ENCODE peak calls at places on chromosomes 16 and 17, in four cellular contexts. J is colonic mucosa, T is heart left ventricle, D is A673. W is an unnamed sample.

GRCh38 chr17:59219992-59220327 is 351 bp upstream of the GDPD1 start:
- DNase-seq in J (no peak), T (no peak), D (no peak), W (no peak)

GRCh38 chr16:26993511-26993910 is 73.2 kb upstream of the C16orf82 start:
- DNase-seq in J (no peak), D (no peak), T (no peak), W (no peak)

GRCh38 chr16:67727521-67728485 is 8.7 kb upstream of the GFOD2 start:
- DNase-seq in T (no peak), J (no peak), D (no peak), W (peak)

GRCh38 chr16:21652451-21652850 is at the start of gene IGSF6:
- DNase-seq in T (no peak), D (no peak), J (no peak), W (no peak)

GRCh38 chr17:21194210-21194609 is 19.8 kb downstream of the TMEM11 start:
- DNase-seq in J (no peak), T (no peak), D (no peak), W (no peak)

GRCh38 chr17:44086364-44087311 is 16.1 kb downstream of the G6PC3 start:
- DNase-seq in T (no peak), J (no peak), D (peak), W (no peak)

GRCh38 chr16:65672960-65673359 is 551.1 kb upstream of the CDH11 start:
- DNase-seq in D (peak), T (no peak), J (no peak), W (no peak)

GRCh38 chr16:79612207-79612606 is 11.7 kb upstream of the MAF start:
- DNase-seq in J (no peak), D (no peak), T (no peak), W (no peak)

GRCh38 chr17:62852195-62852594 is 44.1 kb upstream of the MARCHF10 start:
- DNase-seq in D (no peak), J (no peak), T (no peak), W (no peak)

GRCh38 chr16:81415757-81416156 is 28.9 kb upstream of the CMIP start:
- DNase-seq in D (no peak), T (no peak), J (no peak), W (no peak)

GRCh38 chr16:30353438-30354129 is 1.5 kb downstream of the CD2BP2 start:
- DNase-seq in D (no peak), T (no peak), J (no peak), W (peak)

GRCh38 chr16:19850131-19850817 is 34.4 kb downstream of the GPRC5B start:
- DNase-seq in T (no peak), J (no peak), D (no peak), W (no peak)

GRCh38 chr16:11596572-11597226 is 10.0 kb upstream of the LITAF start:
- DNase-seq in T (no peak), D (no peak), J (no peak), W (no peak)

GRCh38 chr17:43399839-43400328 is 1.1 kb downstream of the ARL4D start:
- DNase-seq in D (no peak), T (no peak), J (no peak), W (peak)

GRCh38 chr16:71933913-71934696 is 38.8 kb downstream of the IST1 start:
- DNase-seq in T (no peak), D (no peak), J (no peak), W (no peak)

GRCh38 chr17:36148559-36149295 is 27.7 kb downstream of the TBC1D3B start:
- DNase-seq in D (peak), T (peak), J (peak), W (peak)

GRCh38 chr17:74202879-74203432 is 522 bp upstream of the RPL38 start:
- DNase-seq in J (no peak), T (no peak), D (peak), W (no peak)

GRCh38 chr16:82987767-82988166 is 361.0 kb downstream of the CDH13 start:
- DNase-seq in D (no peak), T (no peak), J (no peak), W (no peak)

GRCh38 chr17:956905-957304 is 22.7 kb downstream of the NXN start:
- DNase-seq in D (no peak), J (no peak), T (no peak), W (no peak)

GRCh38 chr16:87291944-87292343 is 25.2 kb downstream of the C16orf95 start:
- DNase-seq in D (no peak), T (no peak), J (no peak), W (no peak)

GRCh38 chr16:12063435-12063834 is 86.9 kb downstream of the SNX29 start:
- DNase-seq in T (no peak), D (no peak), J (no peak), W (no peak)

GRCh38 chr16:55242667-55243066 is 81.3 kb upstream of the IRX6 start:
- DNase-seq in T (no peak), J (no peak), D (no peak), W (no peak)

GRCh38 chr17:19897108-19897854 is 29.5 kb upstream of the ULK2 start:
- DNase-seq in T (peak), D (no peak), J (peak), W (no peak)

GRCh38 chr17:67246648-67247415 is 1.8 kb upstream of the HELZ start:
- DNase-seq in T (no peak), D (no peak), J (peak), W (no peak)

GRCh38 chr17:17513626-17514025 is 17.4 kb upstream of the RASD1 start:
- DNase-seq in D (no peak), T (no peak), J (no peak), W (no peak)

GRCh38 chr17:58531661-58532554 is 17.5 kb upstream of the MTMR4 start:
- DNase-seq in J (peak), D (peak), T (peak), W (peak)

GRCh38 chr16:57906385-57907316 is 64.3 kb downstream of the CNGB1 start:
- DNase-seq in J (no peak), T (no peak), D (no peak), W (no peak)

GRCh38 chr17:7833011-7833794 is 814 bp upstream of the KDM6B start:
- DNase-seq in J (peak), T (no peak), D (no peak), W (no peak)

GRCh38 chr16:78742501-78743283 is 643.2 kb downstream of the WWOX start:
- DNase-seq in J (peak), D (no peak), T (peak), W (peak)

GRCh38 chr16:50208460-50208931 is 55.4 kb downstream of the TENT4B start:
- DNase-seq in T (no peak), D (no peak), J (no peak), W (no peak)

GRCh38 chr17:68734911-68735310 is 133.7 kb upstream of the FAM20A start:
- DNase-seq in D (no peak), T (no peak), J (no peak), W (no peak)

GRCh38 chr17:10775058-10775457 is 28.8 kb downstream of the TMEM238L start:
- DNase-seq in T (no peak), J (peak), D (no peak), W (no peak)

GRCh38 chr17:9356488-9356911 is 219.1 kb downstream of the STX8 start:
- DNase-seq in T (peak), J (no peak), D (no peak), W (peak)

GRCh38 chr16:50459681-50460080 is 88.5 kb upstream of the NKD1 start:
- DNase-seq in D (no peak), J (no peak), T (no peak), W (no peak)

GRCh38 chr17:39942076-39942475 is 14.5 kb downstream of the LRRC3C start:
- DNase-seq in J (no peak), D (no peak), T (no peak), W (no peak)

GRCh38 chr17:74646231-74646630 is 22.7 kb upstream of the CD300E start:
- DNase-seq in J (no peak), D (peak), T (no peak), W (no peak)

GRCh38 chr16:8795818-8796217 is 1.6 kb downstream of the TMEM186 start:
- DNase-seq in D (no peak), T (no peak), J (no peak), W (no peak)

GRCh38 chr17:58121925-58122324 is 26.3 kb upstream of the OR4D1 start:
- DNase-seq in J (no peak), D (peak), T (no peak), W (no peak)

GRCh38 chr17:30347488-30347887 is 13.6 kb upstream of the TMIGD1 start:
- DNase-seq in D (no peak), J (no peak), T (no peak), W (no peak)

GRCh38 chr16:66996324-66996982 is 8.1 kb downstream of the CES4A start:
- DNase-seq in J (no peak), D (no peak), T (no peak), W (peak)

DNA sequence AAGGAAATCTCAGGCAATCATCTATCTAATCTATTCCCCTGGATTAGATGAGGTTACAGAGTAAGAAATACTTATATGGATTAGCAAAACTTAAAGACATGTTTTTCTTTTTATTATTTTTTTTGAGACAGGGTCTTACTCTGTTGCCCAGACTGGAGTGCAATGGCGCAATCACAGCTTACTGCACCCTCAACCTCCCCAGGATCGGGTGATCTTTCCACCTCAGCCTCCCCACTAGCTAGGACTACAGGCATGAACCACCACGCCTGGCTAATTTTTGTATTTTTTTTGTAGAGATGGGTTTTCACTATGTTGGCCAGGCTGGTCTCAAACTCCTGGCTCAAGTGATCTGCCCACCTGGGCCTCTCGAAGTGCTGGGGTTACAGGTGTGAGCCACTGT is 3.3 kb upstream of the NFE2L1 start:
- DNase-seq in T (no peak), D (no peak), J (no peak), W (no peak)
- H3K27ac ChIP-seq in T (no peak), D (no peak), J (no peak), W (peak)

DNA sequence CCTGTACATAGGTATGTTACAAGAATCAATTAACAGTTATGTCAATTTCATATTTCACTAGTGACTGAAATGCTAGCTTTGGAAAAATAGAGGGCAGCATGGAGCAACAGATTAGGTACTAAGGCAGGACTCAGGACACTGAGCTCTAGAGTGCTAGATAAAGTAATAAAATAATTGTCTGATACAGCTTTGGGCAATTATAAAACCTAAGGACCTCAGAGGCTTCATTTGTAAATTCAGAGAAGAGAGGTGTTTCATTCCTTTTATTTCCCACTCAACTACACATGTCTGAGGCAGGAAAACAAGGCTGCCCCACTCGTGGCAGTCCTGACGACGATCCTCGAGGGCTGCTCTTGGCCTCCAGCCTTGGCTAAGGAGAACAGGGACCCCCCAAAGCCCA is 81.5 kb downstream of the CA4 start:
- DNase-seq in J (no peak), D (peak), T (no peak), W (no peak)
- TF ChIP-seq CTCF in J (peak), D (peak), T (peak), W (peak)

GRCh38 chr17:72699566-72699965 is 392.9 kb downstream of the SLC39A11 start:
- DNase-seq in T (peak), D (no peak), J (no peak), W (no peak)
- H3K27ac ChIP-seq in T (no peak), D (no peak), J (no peak), W (no peak)

GRCh38 chr16:2205104-2205966 is at the start of gene MLST8:
- DNase-seq in J (peak), T (peak), D (peak), W (peak)
- TF ChIP-seq CTCF in J (no peak), T (no peak), D (no peak), W (no peak)

GRCh38 chr16:84844049-84844350 is 24.2 kb downstream of the CRISPLD2 start:
- DNase-seq in D (no peak), T (peak), J (no peak), W (no peak)
- H3K27ac ChIP-seq in D (no peak), T (no peak), J (no peak), W (no peak)

W was measured in tibial artery.